ENCODE peak calls at places on chromosome 1, in seven cellular contexts. One of them, this sample, is unnamed.

GRCh38 chr1:156705321-156705917 is at the start of gene CRABP2:
- DNase-seq in Caki2: no peak
- DNase-seq in hippocampal formation: no peak
- DNase-seq in SHP77: no peak
- DNase-seq in stimulated activated CD4-positive, alpha-beta T cell treated with anti-CD3 and anti-CD28 coated beads, Interleukin-2, amount 100 ng/mL, for 24 hours: peak
- DNase-seq in right cardiac atrium: peak
- DNase-seq in cardiac fibroblast: no peak
- DNase-seq in this sample: no peak

GRCh38 chr1:8090241-8090702 is 64.2 kb upstream of the ERRFI1 start:
- DNase-seq in Caki2: peak
- DNase-seq in hippocampal formation: no peak
- DNase-seq in SHP77: no peak
- DNase-seq in stimulated activated CD4-positive, alpha-beta T cell treated with anti-CD3 and anti-CD28 coated beads, Interleukin-2, amount 100 ng/mL, for 24 hours: no peak
- DNase-seq in right cardiac atrium: no peak
- DNase-seq in cardiac fibroblast: peak
- DNase-seq in this sample: no peak

GRCh38 chr1:211928222-211928856 is 97.8 kb upstream of the LPGAT1 start:
- DNase-seq in Caki2: no peak
- DNase-seq in hippocampal formation: no peak
- DNase-seq in SHP77: no peak
- DNase-seq in stimulated activated CD4-positive, alpha-beta T cell treated with anti-CD3 and anti-CD28 coated beads, Interleukin-2, amount 100 ng/mL, for 24 hours: no peak
- DNase-seq in right cardiac atrium: no peak
- DNase-seq in cardiac fibroblast: no peak
- DNase-seq in this sample: peak

GRCh38 chr1:215652371-215652770 is 85.3 kb downstream of the KCTD3 start:
- DNase-seq in Caki2: no peak
- DNase-seq in hippocampal formation: no peak
- DNase-seq in SHP77: no peak
- DNase-seq in stimulated activated CD4-positive, alpha-beta T cell treated with anti-CD3 and anti-CD28 coated beads, Interleukin-2, amount 100 ng/mL, for 24 hours: no peak
- DNase-seq in right cardiac atrium: no peak
- DNase-seq in cardiac fibroblast: no peak
- DNase-seq in this sample: no peak

GRCh38 chr1:181251001-181251712 is 162.7 kb downstream of the IER5 start:
- DNase-seq in Caki2: peak
- DNase-seq in hippocampal formation: no peak
- DNase-seq in SHP77: peak
- DNase-seq in stimulated activated CD4-positive, alpha-beta T cell treated with anti-CD3 and anti-CD28 coated beads, Interleukin-2, amount 100 ng/mL, for 24 hours: no peak
- DNase-seq in right cardiac atrium: no peak
- DNase-seq in cardiac fibroblast: peak
- DNase-seq in this sample: no peak

GRCh38 chr1:212973899-212974298 is 23.6 kb downstream of the VASH2 start:
- DNase-seq in Caki2: no peak
- DNase-seq in hippocampal formation: no peak
- DNase-seq in SHP77: no peak
- DNase-seq in stimulated activated CD4-positive, alpha-beta T cell treated with anti-CD3 and anti-CD28 coated beads, Interleukin-2, amount 100 ng/mL, for 24 hours: no peak
- DNase-seq in right cardiac atrium: no peak
- DNase-seq in cardiac fibroblast: no peak
- DNase-seq in this sample: no peak

GRCh38 chr1:31627930-31628421 is 10.5 kb downstream of the HCRTR1 start:
- DNase-seq in Caki2: no peak
- DNase-seq in hippocampal formation: peak
- DNase-seq in SHP77: no peak
- DNase-seq in stimulated activated CD4-positive, alpha-beta T cell treated with anti-CD3 and anti-CD28 coated beads, Interleukin-2, amount 100 ng/mL, for 24 hours: no peak
- DNase-seq in right cardiac atrium: peak
- DNase-seq in cardiac fibroblast: peak
- DNase-seq in this sample: no peak

GRCh38 chr1:160576866-160577265 is 2.4 kb downstream of the CD84 start:
- DNase-seq in Caki2: no peak
- DNase-seq in hippocampal formation: no peak
- DNase-seq in SHP77: no peak
- DNase-seq in stimulated activated CD4-positive, alpha-beta T cell treated with anti-CD3 and anti-CD28 coated beads, Interleukin-2, amount 100 ng/mL, for 24 hours: no peak
- DNase-seq in right cardiac atrium: no peak
- DNase-seq in cardiac fibroblast: no peak
- DNase-seq in this sample: no peak

GRCh38 chr1:182377175-182377574 is 14.4 kb downstream of the GLUL start:
- DNase-seq in Caki2: no peak
- DNase-seq in hippocampal formation: no peak
- DNase-seq in SHP77: no peak
- DNase-seq in stimulated activated CD4-positive, alpha-beta T cell treated with anti-CD3 and anti-CD28 coated beads, Interleukin-2, amount 100 ng/mL, for 24 hours: no peak
- DNase-seq in right cardiac atrium: no peak
- DNase-seq in cardiac fibroblast: no peak
- DNase-seq in this sample: no peak

GRCh38 chr1:31706384-31707058 is 2.7 kb upstream of the COL16A1 start:
- DNase-seq in Caki2: no peak
- DNase-seq in hippocampal formation: no peak
- DNase-seq in SHP77: no peak
- DNase-seq in stimulated activated CD4-positive, alpha-beta T cell treated with anti-CD3 and anti-CD28 coated beads, Interleukin-2, amount 100 ng/mL, for 24 hours: no peak
- DNase-seq in right cardiac atrium: no peak
- DNase-seq in cardiac fibroblast: no peak
- DNase-seq in this sample: no peak

GRCh38 chr1:243354511-243355153 is 98.8 kb downstream of the SDCCAG8 start:
- DNase-seq in Caki2: no peak
- DNase-seq in hippocampal formation: no peak
- DNase-seq in SHP77: no peak
- DNase-seq in stimulated activated CD4-positive, alpha-beta T cell treated with anti-CD3 and anti-CD28 coated beads, Interleukin-2, amount 100 ng/mL, for 24 hours: no peak
- DNase-seq in right cardiac atrium: no peak
- DNase-seq in cardiac fibroblast: peak
- DNase-seq in this sample: no peak

GRCh38 chr1:29247874-29248273 is 11.6 kb downstream of the PTPRU start:
- DNase-seq in Caki2: no peak
- DNase-seq in hippocampal formation: no peak
- DNase-seq in SHP77: no peak
- DNase-seq in stimulated activated CD4-positive, alpha-beta T cell treated with anti-CD3 and anti-CD28 coated beads, Interleukin-2, amount 100 ng/mL, for 24 hours: no peak
- DNase-seq in right cardiac atrium: no peak
- DNase-seq in cardiac fibroblast: no peak
- DNase-seq in this sample: no peak

GRCh38 chr1:40703316-40703715 is 11.8 kb downstream of the NFYC start:
- DNase-seq in Caki2: peak
- DNase-seq in hippocampal formation: no peak
- DNase-seq in SHP77: no peak
- DNase-seq in stimulated activated CD4-positive, alpha-beta T cell treated with anti-CD3 and anti-CD28 coated beads, Interleukin-2, amount 100 ng/mL, for 24 hours: no peak
- DNase-seq in right cardiac atrium: no peak
- DNase-seq in cardiac fibroblast: peak
- DNase-seq in this sample: no peak

GRCh38 chr1:186609183-186609582 is 71.0 kb downstream of the PTGS2 start:
- DNase-seq in Caki2: no peak
- DNase-seq in hippocampal formation: no peak
- DNase-seq in SHP77: no peak
- DNase-seq in stimulated activated CD4-positive, alpha-beta T cell treated with anti-CD3 and anti-CD28 coated beads, Interleukin-2, amount 100 ng/mL, for 24 hours: no peak
- DNase-seq in right cardiac atrium: no peak
- DNase-seq in cardiac fibroblast: no peak
- DNase-seq in this sample: no peak

GRCh38 chr1:204709960-204710912 is 24.7 kb upstream of the LRRN2 start:
- DNase-seq in Caki2: no peak
- DNase-seq in hippocampal formation: no peak
- DNase-seq in SHP77: no peak
- DNase-seq in stimulated activated CD4-positive, alpha-beta T cell treated with anti-CD3 and anti-CD28 coated beads, Interleukin-2, amount 100 ng/mL, for 24 hours: no peak
- DNase-seq in right cardiac atrium: no peak
- DNase-seq in cardiac fibroblast: no peak
- DNase-seq in this sample: no peak

GRCh38 chr1:187280051-187280450 is 451.3 kb downstream of the PLA2G4A start:
- DNase-seq in Caki2: no peak
- DNase-seq in hippocampal formation: no peak
- DNase-seq in SHP77: no peak
- DNase-seq in stimulated activated CD4-positive, alpha-beta T cell treated with anti-CD3 and anti-CD28 coated beads, Interleukin-2, amount 100 ng/mL, for 24 hours: no peak
- DNase-seq in right cardiac atrium: no peak
- DNase-seq in cardiac fibroblast: no peak
- DNase-seq in this sample: no peak

GRCh38 chr1:54811739-54812655 is 10.9 kb upstream of the TTC22 start:
- DNase-seq in Caki2: no peak
- DNase-seq in hippocampal formation: no peak
- DNase-seq in SHP77: no peak
- DNase-seq in stimulated activated CD4-positive, alpha-beta T cell treated with anti-CD3 and anti-CD28 coated beads, Interleukin-2, amount 100 ng/mL, for 24 hours: no peak
- DNase-seq in right cardiac atrium: no peak
- DNase-seq in cardiac fibroblast: no peak
- DNase-seq in this sample: no peak

GRCh38 chr1:81590171-81590570 is 210.6 kb upstream of the ADGRL2 start:
- DNase-seq in Caki2: no peak
- DNase-seq in hippocampal formation: no peak
- DNase-seq in SHP77: no peak
- DNase-seq in stimulated activated CD4-positive, alpha-beta T cell treated with anti-CD3 and anti-CD28 coated beads, Interleukin-2, amount 100 ng/mL, for 24 hours: no peak
- DNase-seq in right cardiac atrium: no peak
- DNase-seq in cardiac fibroblast: peak
- DNase-seq in this sample: no peak

GRCh38 chr1:26017606-26018005 is 4.0 kb upstream of the EXTL1 start:
- DNase-seq in Caki2: no peak
- DNase-seq in hippocampal formation: no peak
- DNase-seq in SHP77: no peak
- DNase-seq in stimulated activated CD4-positive, alpha-beta T cell treated with anti-CD3 and anti-CD28 coated beads, Interleukin-2, amount 100 ng/mL, for 24 hours: no peak
- DNase-seq in right cardiac atrium: no peak
- DNase-seq in cardiac fibroblast: no peak
- DNase-seq in this sample: no peak

GRCh38 chr1:89603651-89604413 is 29.1 kb upstream of the LRRC8C start:
- DNase-seq in Caki2: no peak
- DNase-seq in hippocampal formation: no peak
- DNase-seq in SHP77: no peak
- DNase-seq in stimulated activated CD4-positive, alpha-beta T cell treated with anti-CD3 and anti-CD28 coated beads, Interleukin-2, amount 100 ng/mL, for 24 hours: peak
- DNase-seq in right cardiac atrium: no peak
- DNase-seq in cardiac fibroblast: peak
- DNase-seq in this sample: no peak

GRCh38 chr1:178011101-178011828 is 41.4 kb upstream of the SEC16B start:
- DNase-seq in Caki2: peak
- DNase-seq in hippocampal formation: no peak
- DNase-seq in SHP77: no peak
- DNase-seq in stimulated activated CD4-positive, alpha-beta T cell treated with anti-CD3 and anti-CD28 coated beads, Interleukin-2, amount 100 ng/mL, for 24 hours: no peak
- DNase-seq in right cardiac atrium: no peak
- DNase-seq in cardiac fibroblast: no peak
- DNase-seq in this sample: no peak

GRCh38 chr1:212217633-212218032 is 67.6 kb upstream of the PPP2R5A start:
- DNase-seq in Caki2: no peak
- DNase-seq in hippocampal formation: no peak
- DNase-seq in SHP77: no peak
- DNase-seq in stimulated activated CD4-positive, alpha-beta T cell treated with anti-CD3 and anti-CD28 coated beads, Interleukin-2, amount 100 ng/mL, for 24 hours: no peak
- DNase-seq in right cardiac atrium: no peak
- DNase-seq in cardiac fibroblast: no peak
- DNase-seq in this sample: no peak

GRCh38 chr1:205652984-205653383 is 21.2 kb upstream of the ELK4 start:
- DNase-seq in Caki2: no peak
- DNase-seq in hippocampal formation: no peak
- DNase-seq in SHP77: no peak
- DNase-seq in stimulated activated CD4-positive, alpha-beta T cell treated with anti-CD3 and anti-CD28 coated beads, Interleukin-2, amount 100 ng/mL, for 24 hours: no peak
- DNase-seq in right cardiac atrium: no peak
- DNase-seq in cardiac fibroblast: no peak
- DNase-seq in this sample: no peak

GRCh38 chr1:15885701-15886612 is 38.5 kb downstream of the SPEN start:
- DNase-seq in Caki2: peak
- DNase-seq in hippocampal formation: peak
- DNase-seq in SHP77: peak
- DNase-seq in stimulated activated CD4-positive, alpha-beta T cell treated with anti-CD3 and anti-CD28 coated beads, Interleukin-2, amount 100 ng/mL, for 24 hours: peak
- DNase-seq in right cardiac atrium: peak
- DNase-seq in cardiac fibroblast: peak
- DNase-seq in this sample: peak

GRCh38 chr1:20410555-20410954 is 75.5 kb downstream of the CAMK2N1 start:
- DNase-seq in Caki2: no peak
- DNase-seq in hippocampal formation: no peak
- DNase-seq in SHP77: no peak
- DNase-seq in stimulated activated CD4-positive, alpha-beta T cell treated with anti-CD3 and anti-CD28 coated beads, Interleukin-2, amount 100 ng/mL, for 24 hours: no peak
- DNase-seq in right cardiac atrium: no peak
- DNase-seq in cardiac fibroblast: no peak
- DNase-seq in this sample: no peak

GRCh38 chr1:167871331-167871730 is 42.6 kb downstream of the ADCY10 start:
- DNase-seq in Caki2: no peak
- DNase-seq in hippocampal formation: no peak
- DNase-seq in SHP77: no peak
- DNase-seq in stimulated activated CD4-positive, alpha-beta T cell treated with anti-CD3 and anti-CD28 coated beads, Interleukin-2, amount 100 ng/mL, for 24 hours: no peak
- DNase-seq in right cardiac atrium: no peak
- DNase-seq in cardiac fibroblast: no peak
- DNase-seq in this sample: no peak

GRCh38 chr1:196698993-196699392 is 47.1 kb downstream of the CFH start:
- DNase-seq in Caki2: no peak
- DNase-seq in hippocampal formation: no peak
- DNase-seq in SHP77: no peak
- DNase-seq in stimulated activated CD4-positive, alpha-beta T cell treated with anti-CD3 and anti-CD28 coated beads, Interleukin-2, amount 100 ng/mL, for 24 hours: no peak
- DNase-seq in right cardiac atrium: no peak
- DNase-seq in cardiac fibroblast: no peak
- DNase-seq in this sample: no peak

GRCh38 chr1:62062087-62062486 is 132.6 kb upstream of the L1TD1 start:
- DNase-seq in Caki2: no peak
- DNase-seq in hippocampal formation: no peak
- DNase-seq in SHP77: no peak
- DNase-seq in stimulated activated CD4-positive, alpha-beta T cell treated with anti-CD3 and anti-CD28 coated beads, Interleukin-2, amount 100 ng/mL, for 24 hours: no peak
- DNase-seq in right cardiac atrium: no peak
- DNase-seq in cardiac fibroblast: no peak
- DNase-seq in this sample: no peak

GRCh38 chr1:226973371-226973897 is 33.3 kb downstream of the COQ8A start:
- DNase-seq in Caki2: no peak
- DNase-seq in hippocampal formation: no peak
- DNase-seq in SHP77: no peak
- DNase-seq in stimulated activated CD4-positive, alpha-beta T cell treated with anti-CD3 and anti-CD28 coated beads, Interleukin-2, amount 100 ng/mL, for 24 hours: no peak
- DNase-seq in right cardiac atrium: no peak
- DNase-seq in cardiac fibroblast: peak
- DNase-seq in this sample: no peak

GRCh38 chr1:212500351-212500750 is 67.6 kb downstream of the NENF start:
- DNase-seq in Caki2: no peak
- DNase-seq in hippocampal formation: no peak
- DNase-seq in SHP77: no peak
- DNase-seq in stimulated activated CD4-positive, alpha-beta T cell treated with anti-CD3 and anti-CD28 coated beads, Interleukin-2, amount 100 ng/mL, for 24 hours: no peak
- DNase-seq in right cardiac atrium: no peak
- DNase-seq in cardiac fibroblast: no peak
- DNase-seq in this sample: no peak

GRCh38 chr1:37633950-37634553 is 640 bp downstream of the RSPO1 start:
- DNase-seq in Caki2: no peak
- DNase-seq in hippocampal formation: no peak
- DNase-seq in SHP77: no peak
- DNase-seq in stimulated activated CD4-positive, alpha-beta T cell treated with anti-CD3 and anti-CD28 coated beads, Interleukin-2, amount 100 ng/mL, for 24 hours: no peak
- DNase-seq in right cardiac atrium: no peak
- DNase-seq in cardiac fibroblast: no peak
- DNase-seq in this sample: no peak

GRCh38 chr1:176118985-176119384 is 88.1 kb downstream of the COP1 start:
- DNase-seq in Caki2: no peak
- DNase-seq in hippocampal formation: no peak
- DNase-seq in SHP77: no peak
- DNase-seq in stimulated activated CD4-positive, alpha-beta T cell treated with anti-CD3 and anti-CD28 coated beads, Interleukin-2, amount 100 ng/mL, for 24 hours: no peak
- DNase-seq in right cardiac atrium: no peak
- DNase-seq in cardiac fibroblast: no peak
- DNase-seq in this sample: no peak